ENCODE peak calls at places on chromosomes 5 and 9, in seven cellular contexts. Z, X, N, R, G, I and M are unnamed samples.

GRCh38 chr5:112772095-112772494 is 34.4 kb downstream of the APC start:
- DNase-seq in Z (no peak), X (no peak), N (no peak), R (no peak), G (no peak), I (peak), M (no peak)

GRCh38 chr9:136354592-136355085 is 8.9 kb downstream of the DNLZ start:
- DNase-seq in Z (peak), X (no peak), N (no peak), R (no peak), G (no peak), I (peak), M (peak)

GRCh38 chr5:6714221-6715041 is 1.2 kb downstream of the TENT4A start:
- DNase-seq in Z (no peak), X (peak), N (peak), R (no peak), G (no peak), I (no peak), M (peak)

GRCh38 chr9:90330215-90330614 is 312.4 kb downstream of the DIRAS2 start:
- DNase-seq in Z (no peak), X (no peak), N (no peak), R (no peak), G (no peak), I (no peak), M (no peak)

GRCh38 chr9:126113756-126114408 is 212.7 kb upstream of the MVB12B start:
- DNase-seq in Z (no peak), X (no peak), N (no peak), R (no peak), G (no peak), I (no peak), M (no peak)

GRCh38 chr5:136810198-136810823 is 445.0 kb upstream of the TRPC7 start:
- DNase-seq in Z (peak), X (no peak), N (no peak), R (no peak), G (no peak), I (peak), M (no peak)

GRCh38 chr5:133962801-133963476 is 5.5 kb downstream of the C5orf15 start:
- DNase-seq in Z (no peak), X (peak), N (no peak), R (no peak), G (no peak), I (peak), M (peak)

GRCh38 chr9:135650408-135650807 is 11.1 kb upstream of the GLT6D1 start:
- DNase-seq in Z (no peak), X (no peak), N (no peak), R (no peak), G (no peak), I (no peak), M (no peak)

GRCh38 chr5:149325166-149325735 is 20.0 kb upstream of the GRPEL2 start:
- DNase-seq in Z (no peak), X (no peak), N (no peak), R (no peak), G (no peak), I (no peak), M (no peak)

GRCh38 chr5:76807296-76807695 is 11.5 kb upstream of the F2RL1 start:
- DNase-seq in Z (peak), X (peak), N (no peak), R (no peak), G (no peak), I (peak), M (peak)

GRCh38 chr5:93246093-93246855 is 334.7 kb downstream of the NR2F1-AS1 start:
- DNase-seq in Z (no peak), X (no peak), N (no peak), R (no peak), G (no peak), I (no peak), M (peak)

GRCh38 chr9:12054235-12054634 is 639.0 kb upstream of the TYRP1 start:
- DNase-seq in Z (no peak), X (no peak), N (no peak), R (no peak), G (no peak), I (no peak), M (no peak)

GRCh38 chr9:69063839-69064238 is 28.3 kb downstream of the FXN start:
- DNase-seq in Z (no peak), X (no peak), N (no peak), R (no peak), G (no peak), I (no peak), M (no peak)

GRCh38 chr5:140273401-140273877 is 29.5 kb downstream of the PFDN1 start:
- DNase-seq in Z (no peak), X (no peak), N (peak), R (no peak), G (no peak), I (no peak), M (no peak)

GRCh38 chr5:113092683-113093082 is 116.1 kb downstream of the DCP2 start:
- DNase-seq in Z (no peak), X (no peak), N (no peak), R (no peak), G (no peak), I (no peak), M (no peak)

GRCh38 chr5:14450055-14450524 is 131.5 kb upstream of the OTULINL start:
- DNase-seq in Z (no peak), X (no peak), N (no peak), R (no peak), G (no peak), I (peak), M (peak)

GRCh38 chr5:171543486-171543885 is 124.0 kb downstream of the FGF18 start:
- DNase-seq in Z (no peak), X (no peak), N (no peak), R (no peak), G (no peak), I (no peak), M (no peak)

GRCh38 chr9:70229026-70229425 is 29.8 kb upstream of the SMC5 start:
- DNase-seq in Z (no peak), X (no peak), N (no peak), R (no peak), G (no peak), I (no peak), M (no peak)

GRCh38 chr5:98556707-98557106 is 216.8 kb upstream of the RGMB start:
- DNase-seq in Z (no peak), X (no peak), N (no peak), R (no peak), G (no peak), I (no peak), M (no peak)

GRCh38 chr9:38229830-38230155 is 160.8 kb upstream of the SHB start:
- DNase-seq in Z (no peak), X (no peak), N (no peak), R (no peak), G (no peak), I (no peak), M (no peak)

GRCh38 chr5:123814796-123815479 is 303.0 kb downstream of the CSNK1G3 start:
- DNase-seq in Z (no peak), X (no peak), N (no peak), R (no peak), G (no peak), I (no peak), M (no peak)

GRCh38 chr5:32325067-32325466 is 12.3 kb upstream of the MTMR12 start:
- DNase-seq in Z (no peak), X (no peak), N (no peak), R (no peak), G (no peak), I (no peak), M (no peak)

GRCh38 chr5:143128412-143129071 is 274.9 kb downstream of the NR3C1 start:
- DNase-seq in Z (no peak), X (no peak), N (no peak), R (no peak), G (no peak), I (no peak), M (no peak)

GRCh38 chr9:137278061-137278912 is 761 bp downstream of the TOR4A start:
- DNase-seq in Z (no peak), X (no peak), N (peak), R (no peak), G (no peak), I (no peak), M (peak)

GRCh38 chr9:127793093-127793708 is 7.4 kb downstream of the CDK9 start:
- DNase-seq in Z (no peak), X (no peak), N (no peak), R (no peak), G (no peak), I (no peak), M (no peak)

GRCh38 chr5:93257616-93258015 is 323.4 kb downstream of the NR2F1-AS1 start:
- DNase-seq in Z (no peak), X (no peak), N (no peak), R (no peak), G (no peak), I (peak), M (no peak)

GRCh38 chr5:59617186-59617771 is 276.2 kb downstream of the PDE4D start:
- DNase-seq in Z (no peak), X (no peak), N (no peak), R (no peak), G (no peak), I (no peak), M (no peak)

GRCh38 chr9:78592866-78593265 is 295.9 kb downstream of the PSAT1 start:
- DNase-seq in Z (no peak), X (no peak), N (no peak), R (no peak), G (no peak), I (peak), M (peak)

GRCh38 chr9:100679834-100680233 is 102.0 kb downstream of the CAVIN4 start:
- DNase-seq in Z (no peak), X (no peak), N (no peak), R (no peak), G (no peak), I (no peak), M (no peak)

GRCh38 chr9:38437193-38437823 is 13.1 kb upstream of the IGFBPL1 start:
- DNase-seq in Z (no peak), X (no peak), N (no peak), R (no peak), G (no peak), I (peak), M (no peak)

GRCh38 chr9:121282309-121283071 is 14.5 kb downstream of the GSN start:
- DNase-seq in Z (no peak), X (no peak), N (peak), R (no peak), G (no peak), I (no peak), M (peak)

GRCh38 chr5:149279651-149280050 is 8.0 kb downstream of the AFAP1L1 start:
- DNase-seq in Z (no peak), X (no peak), N (no peak), R (no peak), G (no peak), I (no peak), M (no peak)

GRCh38 chr9:123864291-123864690 is 65.6 kb downstream of the DENND1A start:
- DNase-seq in Z (no peak), X (no peak), N (no peak), R (no peak), G (no peak), I (no peak), M (no peak)

GRCh38 chr5:65288657-65289056 is 193.1 kb downstream of the ADAMTS6 start:
- DNase-seq in Z (no peak), X (no peak), N (no peak), R (no peak), G (no peak), I (no peak), M (no peak)

GRCh38 chr9:113531919-113532808 is 68.6 kb downstream of the RGS3 start:
- DNase-seq in Z (no peak), X (no peak), N (no peak), R (no peak), G (no peak), I (no peak), M (no peak)

GRCh38 chr9:22053178-22053577 is 44.1 kb upstream of the CDKN2B start:
- DNase-seq in Z (no peak), X (no peak), N (no peak), R (no peak), G (no peak), I (no peak), M (no peak)

GRCh38 chr5:32392039-32392438 is 52.5 kb downstream of the ZFR start:
- DNase-seq in Z (no peak), X (no peak), N (no peak), R (no peak), G (no peak), I (no peak), M (no peak)

GRCh38 chr5:174234388-174234787 is 188.9 kb downstream of the NSG2 start:
- DNase-seq in Z (no peak), X (no peak), N (no peak), R (no peak), G (no peak), I (no peak), M (no peak)